ENCODE peak calls at places on chromosomes 4 and X, in eight cellular contexts. Z, N, A, L, Q, T, F and R are unnamed samples.

GRCh38 chr4:156193116-156193515 is 239.4 kb upstream of the CTSO start:
- DNase-seq in A (no peak), Z (no peak), N (no peak), L (no peak), F (no peak), T (no peak), Q (no peak), R (no peak)

GRCh38 chrX:56226980-56227379 is 5.2 kb upstream of the KLF8 start:
- DNase-seq in N (no peak), A (no peak), L (no peak), T (no peak), Q (no peak), F (no peak), Z (no peak), R (no peak)

GRCh38 chr4:108171541-108172230 is 3.0 kb upstream of the LEF1 start:
- DNase-seq in F (no peak), N (peak; percentile 76), T (peak; percentile 27), Q (no peak), A (peak; percentile 38), L (no peak), Z (no peak), R (no peak)

GRCh38 chr4:173211838-173212237 is 43.2 kb downstream of the GALNT7 start:
- DNase-seq in F (no peak), T (no peak), L (peak; percentile 20), Z (no peak), Q (no peak), A (no peak), N (no peak), R (no peak)

GRCh38 chrX:69021561-69021960 is 143.7 kb downstream of the PJA1 start:
- DNase-seq in A (no peak), Q (no peak), F (no peak), L (no peak), N (no peak), Z (no peak), T (no peak), R (no peak)

GRCh38 chrX:101407167-101407747 is 468 bp downstream of the GLA start:
- DNase-seq in L (no peak), N (no peak), Q (no peak), Z (no peak), F (no peak), T (no peak), A (no peak), R (no peak)

GRCh38 chr4:101696276-101697010 is 94.1 kb upstream of the BANK1 start:
- DNase-seq in A (no peak), L (no peak), N (no peak), T (no peak), Q (no peak), Z (no peak), F (no peak), R (no peak)

GRCh38 chrX:27254663-27255062 is 208.5 kb downstream of the PPP4R3C start:
- DNase-seq in F (no peak), N (no peak), A (no peak), Z (no peak), L (no peak), Q (no peak), T (no peak), R (no peak)

DNA sequence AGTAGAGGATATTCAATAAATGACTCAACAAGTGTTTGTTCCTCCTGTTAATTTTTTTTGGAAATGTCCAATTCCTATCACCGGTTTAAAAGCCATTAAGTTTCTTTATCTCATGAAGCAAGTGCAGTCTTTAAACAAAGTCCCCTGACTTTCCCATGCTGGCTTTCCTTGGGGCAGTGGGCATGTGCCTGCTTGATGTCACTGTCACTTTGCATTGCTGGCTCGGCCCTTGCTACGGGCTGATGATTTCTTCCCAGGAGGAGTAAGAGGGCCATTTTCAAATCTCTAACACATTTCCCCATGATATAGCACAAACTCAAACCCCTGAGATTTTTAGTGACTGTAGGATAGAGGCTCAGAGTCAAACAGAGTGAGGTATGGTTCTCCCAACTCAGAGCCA is 275.8 kb upstream of the TENM3 start:
- DNase-seq in Q (no peak), L (peak; percentile 62), T (no peak), Z (no peak), N (no peak), A (no peak), F (no peak), R (no peak)
- TF ChIP-seq CTCF in Q (no peak), L (no peak), T (no peak), Z (no peak), N (no peak), A (no peak), F (no peak), R (no peak)

GRCh38 chrX:48956728-48957414 is 536 bp downstream of the OTUD5 start:
- DNase-seq in Q (peak; percentile 28), F (no peak), Z (no peak), T (no peak), L (peak; percentile 15), A (peak; percentile 58), N (peak; percentile 87), R (peak; percentile 30)
- H3K4me1 ChIP-seq in Q (no peaks in the 10 kb centered on the region), F (peaks cover 13% of the 10 kb centered on the region), Z (peaks cover 43% of the 10 kb centered on the region), T (peaks cover 46% of the 10 kb centered on the region), L (peaks cover 10% of the 10 kb centered on the region), A (peaks cover 7% of the 10 kb centered on the region), N (peaks cover 75% of the 10 kb centered on the region), R (peaks cover 6% of the 10 kb centered on the region)

GRCh38 chr4:1567519-1567807 is 116.7 kb downstream of the FAM53A start:
- DNase-seq in T (no peak), N (no peak), L (no peak), F (no peak), Q (no peak), A (peak; percentile 6), Z (no peak), R (peak; percentile 35)

GRCh38 chr4:1566838-1567518 is 117.1 kb downstream of the FAM53A start:
- DNase-seq in A (peak; percentile 23), N (peak; percentile 67), L (no peak), T (peak; percentile 74), Z (no peak), F (no peak), Q (no peak), R (peak; percentile 8)

GRCh38 chr4:1568855-1569460 is 115.2 kb downstream of the FAM53A start:
- DNase-seq in L (no peak), N (peak; percentile 77), A (peak; percentile 13), T (no peak), F (no peak), Z (no peak), Q (no peak), R (peak; percentile 38)

GRCh38 chr4:1569461-1570151 is 114.5 kb downstream of the FAM53A start:
- DNase-seq in A (peak; percentile 9), F (no peak), T (no peak), L (no peak), N (peak; percentile 76), Z (no peak), Q (no peak), R (peak; percentile 47)

GRCh38 chr4:1567808-1568581 is 116.1 kb downstream of the FAM53A start:
- DNase-seq in N (peak; percentile 78), Q (no peak), L (no peak), Z (no peak), A (peak; percentile 26), F (no peak), T (no peak), R (peak; percentile 42)
- TF ChIP-seq CTCF in N (no peak), Q (no peak), L (no peak), Z (no peak), A (no peak), F (no peak), T (no peak), R (no peak)

DNA sequence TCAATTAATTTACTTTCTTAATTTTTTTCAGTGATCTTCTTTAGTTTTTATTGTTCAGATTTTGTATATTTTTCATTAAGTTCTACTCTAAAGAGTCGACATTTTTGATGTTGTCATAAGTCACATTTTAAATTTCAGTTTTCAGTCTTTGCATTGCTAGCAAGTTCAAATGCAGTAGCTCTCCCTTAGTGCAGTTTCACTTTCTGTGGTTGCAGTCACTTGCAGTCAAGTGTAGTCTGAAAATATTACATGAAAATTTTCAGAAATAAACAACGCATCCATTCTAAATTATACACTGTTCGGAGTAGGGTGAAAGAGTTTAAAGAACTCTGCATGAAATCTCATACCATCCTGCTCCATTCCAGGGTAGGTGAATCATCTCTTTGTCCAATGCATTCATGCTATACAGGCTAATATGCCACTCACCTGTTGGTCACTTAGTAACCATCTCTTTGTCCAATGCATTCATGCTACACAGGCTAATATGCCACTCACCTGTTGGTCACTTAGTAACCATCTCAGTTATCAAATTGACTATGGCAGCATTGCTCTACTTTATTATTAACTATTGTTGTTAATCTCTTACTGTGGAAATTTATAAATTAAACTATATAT is 356.9 kb downstream of the STPG2 start:
- DNase-seq in N (no peak), Z (no peak), Q (no peak), L (no peak), A (no peak), T (no peak), F (no peak), R (no peak)
- H3K4me1 ChIP-seq in N (no peaks in the 10 kb centered on the region), Z (no peaks in the 10 kb centered on the region), Q (no peaks in the 10 kb centered on the region), L (no peaks in the 10 kb centered on the region), A (no peaks in the 10 kb centered on the region), T (no peaks in the 10 kb centered on the region), F (no peaks in the 10 kb centered on the region), R (no peaks in the 10 kb centered on the region)

DNA sequence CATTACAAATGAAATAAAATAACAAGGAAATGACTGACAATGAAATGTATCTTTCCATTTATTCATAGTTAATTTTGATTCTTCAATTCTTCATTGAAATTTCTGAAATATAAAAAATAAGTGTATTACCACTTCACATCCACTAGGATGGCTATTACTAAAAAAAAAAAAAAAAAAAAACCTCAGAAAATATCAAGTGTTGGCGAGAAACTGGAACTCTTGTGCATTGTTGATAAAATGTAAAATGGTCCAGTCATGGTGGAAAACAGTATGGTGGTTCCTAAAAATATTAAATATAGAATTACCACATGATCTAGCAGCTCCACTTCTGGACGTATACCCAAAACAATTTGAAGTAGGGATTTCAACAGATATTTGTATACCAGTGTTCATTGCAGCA is 22.9 kb downstream of the PGAM4 start:
- DNase-seq in Z (no peak), F (no peak), A (no peak), N (no peak), Q (no peak), L (no peak), T (no peak), R (no peak)
- TF ChIP-seq CTCF in Z (no peak), F (no peak), A (no peak), N (no peak), Q (no peak), L (no peak), T (peak; percentile 29), R (no peak)

GRCh38 chr4:3306465-3306864 is 13.6 kb downstream of the RGS12 start:
- DNase-seq in F (no peak), N (peak; percentile 62), Q (no peak), T (no peak), A (no peak), L (no peak), Z (peak; percentile 59), R (no peak)
- H3K4me1 ChIP-seq in F (no peaks in the 10 kb centered on the region), N (peaks cover 65% of the 10 kb centered on the region), Q (peaks cover 8% of the 10 kb centered on the region), T (peaks cover 31% of the 10 kb centered on the region), A (peaks cover 6% of the 10 kb centered on the region), L (peaks cover 31% of the 10 kb centered on the region), Z (peaks cover 26% of the 10 kb centered on the region), R (peaks cover 35% of the 10 kb centered on the region)